ENCODE peak calls at places on chromosomes 16 and 17, in nine cellular contexts. B is glutamatergic neuron, R is immature natural killer cell, N is cardiac fibroblast, H is psoas muscle, X is OCI-LY7, T is adipocyte, S is IMR-90, I is left ventricle myocardium inferior. L is an unnamed sample.

GRCh38 chr17:17146791-17147406 is 59.2 kb downstream of the PLD6 start:
- DNase-seq in B (no peak), R (peak; percentile 36), N (no peak), H (peak; percentile 53), X (peak; percentile 46), T (no peak), S (no peak), I (no peak), L (no peak)

GRCh38 chr16:17106243-17106791 is 364.4 kb downstream of the XYLT1 start:
- DNase-seq in B (no peak), R (no peak), N (no peak), H (no peak), X (no peak), T (no peak), S (no peak), I (no peak), L (no peak)

GRCh38 chr17:3904486-3904885 is 11.6 kb upstream of the CAMKK1 start:
- DNase-seq in B (no peak), R (no peak), N (no peak), H (no peak), X (no peak), T (no peak), S (no peak), I (no peak), L (peak; percentile 44)

GRCh38 chr17:8918811-8919210 is 46.7 kb downstream of the PIK3R5 start:
- DNase-seq in B (no peak), R (no peak), N (peak; percentile 49), H (no peak), X (no peak), T (no peak), S (no peak), I (no peak), L (no peak)

GRCh38 chr16:74743668-74744299 is 30.8 kb downstream of the FA2H start:
- DNase-seq in B (no peak), R (no peak), N (peak; percentile 38), H (no peak), X (no peak), T (peak; percentile 50), S (peak; percentile 79), I (no peak), L (peak; percentile 83)

GRCh38 chr17:63694974-63695773 is 4.8 kb downstream of the LIMD2 start:
- DNase-seq in B (peak; percentile 31), R (no peak), N (no peak), H (no peak), X (peak; percentile 32), T (no peak), S (no peak), I (no peak), L (no peak)

GRCh38 chr17:77106874-77107358 is 33.9 kb upstream of the SEC14L1 start:
- DNase-seq in B (no peak), R (no peak), N (no peak), H (no peak), X (peak; percentile 64), T (no peak), S (no peak), I (no peak), L (no peak)

GRCh38 chr17:82367724-82368524 is 3.6 kb upstream of the UTS2R start:
- DNase-seq in B (peak; percentile 43), R (no peak), N (no peak), H (no peak), X (peak; percentile 96), T (no peak), S (peak; percentile 11), I (no peak), L (no peak)

GRCh38 chr16:9079430-9079812 is 12.0 kb upstream of the HAPSTR1 start:
- DNase-seq in B (no peak), R (no peak), N (no peak), H (no peak), X (no peak), T (no peak), S (no peak), I (no peak), L (no peak)

GRCh38 chr17:14919580-14920160 is 345.5 kb downstream of the PMP22 start:
- DNase-seq in B (no peak), R (no peak), N (no peak), H (no peak), X (no peak), T (no peak), S (peak; percentile 5), I (no peak), L (no peak)

GRCh38 chr17:6494239-6494941 is 50.1 kb downstream of the PIMREG start:
- DNase-seq in B (no peak), R (no peak), N (no peak), H (no peak), X (no peak), T (no peak), S (no peak), I (no peak), L (no peak)

GRCh38 chr16:10240854-10241613 is 58.8 kb upstream of the GRIN2A start:
- DNase-seq in B (no peak), R (no peak), N (no peak), H (no peak), X (no peak), T (no peak), S (no peak), I (no peak), L (no peak)

GRCh38 chr16:53068423-53068833 is 13.6 kb downstream of the CHD9 start:
- DNase-seq in B (no peak), R (peak; percentile 51), N (no peak), H (no peak), X (peak; percentile 71), T (no peak), S (no peak), I (no peak), L (no peak)

GRCh38 chr16:73202176-73202729 is 154.3 kb upstream of the ZFHX3 start:
- DNase-seq in B (no peak), R (no peak), N (peak; percentile 93), H (peak; percentile 30), X (no peak), T (peak; percentile 95), S (peak; percentile 97), I (no peak), L (peak; percentile 55)

GRCh38 chr16:2147981-2148671 is at the start of gene RAB26:
- DNase-seq in B (peak; percentile 85), R (peak; percentile 55), N (peak; percentile 39), H (peak; percentile 85), X (peak; percentile 70), T (peak; percentile 66), S (peak; percentile 33), I (peak; percentile 83), L (peak; percentile 98)

GRCh38 chr17:70320642-70321345 is 151.5 kb downstream of the KCNJ2 start:
- DNase-seq in B (no peak), R (no peak), N (no peak), H (no peak), X (no peak), T (no peak), S (peak; percentile 8), I (peak; percentile 24), L (no peak)

GRCh38 chr17:72619976-72620650 is 472.4 kb downstream of the SLC39A11 start:
- DNase-seq in B (no peak), R (no peak), N (no peak), H (no peak), X (no peak), T (no peak), S (no peak), I (no peak), L (no peak)

GRCh38 chr17:82242698-82242976 is 13.8 kb downstream of the SLC16A3 start:
- DNase-seq in B (no peak), R (no peak), N (no peak), H (peak; percentile 44), X (no peak), T (no peak), S (no peak), I (no peak), L (no peak)

GRCh38 chr17:8470447-8471047 is 34.9 kb downstream of the NDEL1 start:
- DNase-seq in B (no peak), R (no peak), N (no peak), H (peak; percentile 69), X (no peak), T (no peak), S (no peak), I (peak; percentile 58), L (no peak)

GRCh38 chr17:37312137-37312923 is 63.5 kb upstream of the C17orf78 start:
- DNase-seq in B (no peak), R (no peak), N (peak; percentile 19), H (no peak), X (no peak), T (no peak), S (no peak), I (no peak), L (no peak)

GRCh38 chr17:74749262-74750038 is 1.0 kb downstream of the NHERF1 start:
- DNase-seq in B (no peak), R (peak; percentile 52), N (no peak), H (peak; percentile 39), X (peak; percentile 69), T (peak; percentile 24), S (no peak), I (no peak), L (peak; percentile 46)

GRCh38 chr17:42937712-42938596 is 26.3 kb downstream of the AARSD1 start:
- DNase-seq in B (peak; percentile 43), R (no peak), N (peak; percentile 78), H (peak; percentile 17), X (peak; percentile 78), T (peak; percentile 83), S (peak; percentile 64), I (no peak), L (no peak)

GRCh38 chr16:73000907-73001521 is 46.9 kb downstream of the ZFHX3 start:
- DNase-seq in B (no peak), R (no peak), N (no peak), H (no peak), X (no peak), T (no peak), S (no peak), I (no peak), L (peak; percentile 18)

GRCh38 chr16:84040823-84041391 is 1.7 kb downstream of the SLC38A8 start:
- DNase-seq in B (no peak), R (no peak), N (peak; percentile 49), H (no peak), X (no peak), T (peak; percentile 71), S (peak; percentile 41), I (no peak), L (no peak)

GRCh38 chr16:30184430-30185140 is 1.2 kb downstream of the CORO1A start:
- DNase-seq in B (peak; percentile 19), R (no peak), N (no peak), H (no peak), X (peak; percentile 64), T (no peak), S (no peak), I (peak; percentile 28), L (peak; percentile 14)

GRCh38 chr17:36703860-36704266 is 102.5 kb downstream of the MRM1 start:
- DNase-seq in B (peak; percentile 51), R (peak; percentile 34), N (peak; percentile 20), H (peak; percentile 27), X (peak; percentile 5), T (peak; percentile 50), S (peak; percentile 11), I (peak; percentile 39), L (peak; percentile 61)

GRCh38 chr17:66716236-66717026 is 118.5 kb upstream of the CACNG5 start:
- DNase-seq in B (peak; percentile 55), R (no peak), N (no peak), H (no peak), X (no peak), T (peak; percentile 20), S (peak; percentile 21), I (no peak), L (no peak)

GRCh38 chr17:78706271-78706915 is 75.7 kb downstream of the CYTH1 start:
- DNase-seq in B (no peak), R (no peak), N (peak; percentile 63), H (no peak), X (peak; percentile 78), T (no peak), S (peak; percentile 58), I (no peak), L (no peak)

GRCh38 chr17:40520991-40521453 is 19.6 kb upstream of the TNS4 start:
- DNase-seq in B (no peak), R (no peak), N (no peak), H (no peak), X (no peak), T (no peak), S (no peak), I (no peak), L (peak; percentile 45)

GRCh38 chr17:45432405-45433113 is at the start of gene ARHGAP27:
- DNase-seq in B (no peak), R (peak; percentile 26), N (peak; percentile 27), H (peak; percentile 62), X (peak; percentile 29), T (peak; percentile 43), S (no peak), I (peak; percentile 71), L (no peak)

GRCh38 chr17:77372444-77373297 is 231.9 kb downstream of the SEC14L1 start:
- DNase-seq in B (peak; percentile 70), R (peak; percentile 83), N (peak; percentile 64), H (peak; percentile 83), X (peak; percentile 77), T (peak; percentile 94), S (peak; percentile 87), I (peak; percentile 91), L (peak; percentile 65)